ENCODE peak calls at places on chromosomes 11 and 22, in seven cellular contexts. E is CD8-positive, alpha-beta T cell; Z is AG10803; H is colonic mucosa; D is neural crest cell; M is cardiac fibroblast; G is bronchial epithelial cell. V is an unnamed sample.

GRCh38 chr11:12160680-12161079 is 50.3 kb downstream of the MICAL2 start:
- DNase-seq in E (no peak), Z (no peak), H (no peak), D (no peak), M (no peak), G (no peak), V (no peak)

GRCh38 chr11:76623171-76623883 is 47.2 kb downstream of the LRRC32 start:
- DNase-seq in E (peak), Z (peak), H (no peak), D (no peak), M (peak), G (peak), V (no peak)

GRCh38 chr11:88508808-88509581 is 171.5 kb upstream of the CTSC start:
- DNase-seq in E (no peak), Z (peak), H (peak), D (peak), M (peak), G (no peak), V (peak)

GRCh38 chr11:2207773-2208621 is 36.4 kb upstream of the TH start:
- DNase-seq in E (no peak), Z (no peak), H (peak), D (no peak), M (no peak), G (no peak), V (peak)

GRCh38 chr11:118320515-118320914 is 16.0 kb downstream of the CD3E start:
- DNase-seq in E (no peak), Z (no peak), H (no peak), D (no peak), M (no peak), G (no peak), V (no peak)

GRCh38 chr22:36234919-36235318 is 4.4 kb downstream of the APOL2 start:
- DNase-seq in E (no peak), Z (no peak), H (no peak), D (no peak), M (peak), G (no peak), V (no peak)

GRCh38 chr22:35966314-35967045 is 62.1 kb downstream of the RBFOX2 start:
- DNase-seq in E (no peak), Z (peak), H (no peak), D (no peak), M (no peak), G (no peak), V (no peak)

GRCh38 chr11:77474509-77475070 is 696 bp upstream of the PAK1 start:
- DNase-seq in E (no peak), Z (no peak), H (no peak), D (no peak), M (no peak), G (no peak), V (no peak)

GRCh38 chr11:74672956-74673895 is 58.0 kb downstream of the CHRDL2 start:
- DNase-seq in E (peak), Z (peak), H (peak), D (no peak), M (peak), G (peak), V (no peak)

GRCh38 chr22:40156001-40156516 is 21.7 kb upstream of the TNRC6B start:
- DNase-seq in E (no peak), Z (no peak), H (peak), D (no peak), M (peak), G (peak), V (no peak)

GRCh38 chr22:36364255-36365019 is 23.3 kb downstream of the MYH9 start:
- DNase-seq in E (no peak), Z (no peak), H (no peak), D (no peak), M (no peak), G (no peak), V (no peak)

GRCh38 chr11:6385046-6385777 is 5.1 kb upstream of the SMPD1 start:
- DNase-seq in E (no peak), Z (no peak), H (no peak), D (no peak), M (no peak), G (no peak), V (no peak)

GRCh38 chr22:19902245-19902699 is 39.3 kb upstream of the COMT start:
- DNase-seq in E (no peak), Z (no peak), H (no peak), D (no peak), M (no peak), G (no peak), V (no peak)

GRCh38 chr11:36037031-36037430 is 93.2 kb downstream of the LDLRAD3 start:
- DNase-seq in E (no peak), Z (peak), H (no peak), D (no peak), M (peak), G (no peak), V (no peak)

GRCh38 chr11:44456544-44457270 is 108.8 kb upstream of the CD82 start:
- DNase-seq in E (no peak), Z (no peak), H (no peak), D (no peak), M (no peak), G (peak), V (no peak)

GRCh38 chr11:118217575-118217974 is 7.2 kb downstream of the JAML start:
- DNase-seq in E (no peak), Z (no peak), H (no peak), D (no peak), M (no peak), G (no peak), V (no peak)

GRCh38 chr11:18322818-18323570 is 627 bp downstream of the GTF2H1 start:
- DNase-seq in E (no peak), Z (peak), H (no peak), D (no peak), M (peak), G (peak), V (no peak)

GRCh38 chr22:20131593-20131855 is at the start of gene ZDHHC8:
- DNase-seq in E (peak), Z (peak), H (no peak), D (no peak), M (peak), G (no peak), V (no peak)

GRCh38 chr22:21026783-21027692 is 5.3 kb downstream of the SLC7A4 start:
- DNase-seq in E (no peak), Z (peak), H (no peak), D (no peak), M (peak), G (peak), V (no peak)

GRCh38 chr22:46072030-46072881 is 78.1 kb upstream of the PPARA start:
- DNase-seq in E (no peak), Z (peak), H (peak), D (no peak), M (peak), G (peak), V (no peak)

GRCh38 chr11:47160753-47161133 is 15.9 kb downstream of the ARFGAP2 start:
- DNase-seq in E (no peak), Z (no peak), H (no peak), D (no peak), M (no peak), G (no peak), V (no peak)

GRCh38 chr22:46293591-46294260 is 2.9 kb upstream of the GTSE1 start:
- DNase-seq in E (no peak), Z (peak), H (no peak), D (no peak), M (no peak), G (no peak), V (no peak)

GRCh38 chr22:20463324-20464095 is 25.9 kb upstream of the SCARF2 start:
- DNase-seq in E (peak), Z (no peak), H (no peak), D (no peak), M (no peak), G (no peak), V (no peak)

GRCh38 chr11:127491589-127491988 is 491.0 kb upstream of the KIRREL3 start:
- DNase-seq in E (no peak), Z (no peak), H (no peak), D (no peak), M (no peak), G (no peak), V (no peak)

GRCh38 chr22:19260804-19261203 is 30.7 kb downstream of the CLTCL1 start:
- DNase-seq in E (no peak), Z (no peak), H (no peak), D (no peak), M (no peak), G (no peak), V (no peak)

GRCh38 chr22:37232140-37232998 is 11.7 kb downstream of the RAC2 start:
- DNase-seq in E (peak), Z (no peak), H (no peak), D (no peak), M (no peak), G (no peak), V (no peak)

GRCh38 chr22:22408731-22409696 is 99.5 kb downstream of the ZNF280B start:
- DNase-seq in E (no peak), Z (peak), H (no peak), D (peak), M (peak), G (peak), V (no peak)

GRCh38 chr11:30206249-30206996 is 24.4 kb upstream of the FSHB start:
- DNase-seq in E (no peak), Z (no peak), H (no peak), D (no peak), M (no peak), G (no peak), V (no peak)

GRCh38 chr22:47472636-47473035 is 710.2 kb downstream of the TBC1D22A start:
- DNase-seq in E (no peak), Z (no peak), H (no peak), D (no peak), M (no peak), G (no peak), V (no peak)

GRCh38 chr22:47476226-47476625 is 713.8 kb downstream of the TBC1D22A start:
- DNase-seq in E (no peak), Z (no peak), H (no peak), D (no peak), M (no peak), G (no peak), V (no peak)

GRCh38 chr22:47474464-47474863 is 712.0 kb downstream of the TBC1D22A start:
- DNase-seq in E (no peak), Z (no peak), H (no peak), D (no peak), M (no peak), G (no peak), V (no peak)

DNA sequence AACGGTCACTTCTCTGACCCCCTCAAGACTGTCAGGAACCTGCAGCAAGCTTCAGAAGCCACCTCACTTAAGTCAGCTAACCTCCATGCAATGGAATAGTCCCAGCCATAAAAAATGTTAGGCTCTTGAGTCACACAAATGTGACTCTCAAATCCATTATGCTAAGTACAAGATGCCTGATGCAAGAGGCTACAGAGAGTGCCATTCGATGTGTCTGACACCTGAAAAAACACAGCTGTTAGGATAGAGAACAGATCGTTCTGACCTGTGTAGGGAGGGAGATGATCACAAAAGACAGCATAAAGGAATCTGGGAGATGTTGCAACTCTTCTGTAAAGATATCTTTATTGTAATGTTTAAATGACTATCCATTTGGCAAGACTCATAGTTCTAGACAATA is 712.4 kb downstream of the TBC1D22A start:
- DNase-seq in E (no peak), Z (no peak), H (no peak), D (no peak), M (no peak), G (no peak), V (no peak)
- TF ChIP-seq CTCF in E (no peak), Z (no peak), H (no peak), D (no peak), M (no peak), G (no peak), V (no peak)

GRCh38 chr22:26587991-26588613 is 1.8 kb downstream of the TPST2 start:
- DNase-seq in E (no peak), Z (peak), H (no peak), D (no peak), M (peak), G (no peak), V (no peak)

GRCh38 chr22:26581769-26582168 is 8.2 kb downstream of the TPST2 start:
- DNase-seq in E (no peak), Z (no peak), H (no peak), D (no peak), M (no peak), G (no peak), V (no peak)

GRCh38 chr22:26584010-26584409 is 5.9 kb downstream of the TPST2 start:
- DNase-seq in E (no peak), Z (no peak), H (no peak), D (no peak), M (no peak), G (no peak), V (no peak)

GRCh38 chr22:26586556-26587325 is 3.2 kb downstream of the TPST2 start:
- DNase-seq in E (peak), Z (no peak), H (no peak), D (no peak), M (peak), G (no peak), V (no peak)

DNA sequence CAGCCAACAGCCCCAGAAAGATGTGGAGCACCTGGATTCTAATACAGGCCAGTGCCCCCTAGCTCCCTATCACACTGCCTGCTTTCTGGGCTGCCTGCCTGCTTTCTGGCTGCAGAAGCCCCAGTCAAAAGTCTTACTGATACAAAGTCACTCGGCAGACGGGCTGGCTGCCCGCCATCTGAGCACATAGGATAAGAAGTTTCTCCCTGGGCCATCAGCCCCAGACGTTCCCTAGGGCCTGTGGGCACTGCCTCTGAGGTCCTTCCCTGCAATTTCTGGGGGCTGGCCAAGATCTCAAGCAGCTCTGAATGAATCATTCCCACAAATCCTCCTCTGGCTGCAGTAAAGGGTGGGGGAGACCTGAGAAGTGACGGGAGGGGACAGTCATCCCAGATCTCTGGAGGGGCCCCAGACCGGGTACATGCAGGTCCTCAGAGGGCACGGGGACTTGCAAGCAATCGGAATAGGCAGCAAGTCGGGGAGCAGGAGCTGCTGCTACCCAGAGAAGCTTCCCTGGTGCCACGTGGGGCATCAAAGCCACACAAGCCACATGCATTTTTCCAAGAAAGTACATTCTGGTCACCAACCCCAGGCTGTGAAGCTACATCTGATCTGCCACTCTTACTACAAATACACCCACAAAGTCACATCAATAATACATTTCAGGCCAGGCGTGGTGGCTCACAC is 4.7 kb downstream of the TPST2 start:
- DNase-seq in E (no peak), Z (peak), H (no peak), D (no peak), M (peak), G (peak), V (no peak)
- TF ChIP-seq CTCF in E (no peak), Z (peak), H (no peak), D (no peak), M (peak), G (no peak), V (no peak)

DNA sequence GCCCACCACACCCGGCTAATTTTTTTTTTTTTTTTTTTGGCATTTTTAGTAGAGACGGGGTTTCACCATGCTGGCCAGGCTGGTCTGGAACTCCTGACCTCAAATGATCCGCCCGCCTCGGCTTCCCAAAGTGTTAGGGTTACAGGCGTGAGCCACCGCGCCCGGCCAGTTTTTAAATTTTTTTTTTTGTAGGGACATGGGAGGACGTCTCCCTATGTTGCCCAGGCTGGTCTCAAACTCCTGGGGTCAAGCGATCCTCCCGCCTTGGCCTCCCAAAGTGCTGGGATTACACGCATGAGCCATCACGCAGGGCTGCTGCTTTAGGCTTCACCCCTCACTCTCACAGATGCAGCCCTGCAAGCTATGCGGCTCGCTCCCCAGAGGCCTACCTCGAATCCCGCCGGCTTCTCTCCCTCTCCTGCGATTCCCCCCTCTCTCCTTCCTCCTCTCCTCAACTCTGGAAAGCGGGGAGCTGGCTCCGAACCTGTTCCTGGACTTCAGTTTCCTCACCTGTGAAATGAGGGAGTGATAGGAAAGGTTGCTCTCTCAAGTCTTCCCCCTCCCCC is 926 bp downstream of the CCDC157 start:
- DNase-seq in E (no peak), Z (no peak), H (no peak), D (no peak), M (no peak), G (no peak), V (no peak)
- TF ChIP-seq CTCF in E (no peak), Z (no peak), H (no peak), D (no peak), M (no peak), G (no peak), V (no peak)

DNA sequence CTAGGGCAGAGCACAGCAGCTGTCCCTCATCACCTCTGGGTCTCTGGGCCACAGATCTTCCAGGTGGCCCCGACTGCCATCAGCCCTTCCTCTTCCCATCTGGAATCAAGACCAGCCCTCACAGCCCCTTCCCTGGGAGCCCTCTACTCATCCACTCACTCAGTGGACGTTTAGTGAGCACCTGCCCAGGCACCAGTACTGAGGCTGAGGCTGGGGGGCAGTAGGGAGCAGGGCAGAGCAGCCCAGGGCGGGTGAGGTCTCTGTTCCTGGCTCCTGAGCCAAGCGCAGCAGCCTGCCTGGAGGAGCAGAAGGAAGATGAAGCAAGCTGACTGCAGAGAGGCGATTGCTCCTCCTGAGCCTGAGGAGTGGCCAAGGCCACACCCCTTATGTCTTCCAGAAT is 5.5 kb downstream of the MAPK8IP2 start:
- DNase-seq in E (no peak), Z (no peak), H (no peak), D (no peak), M (no peak), G (no peak), V (no peak)
- TF ChIP-seq CTCF in E (no peak), Z (no peak), H (no peak), D (no peak), M (no peak), G (peak), V (no peak)

GRCh38 chr11:120594746-120595145 is 83.2 kb downstream of the GRIK4 start:
- DNase-seq in E (no peak), Z (no peak), H (no peak), D (no peak), M (no peak), G (no peak), V (no peak)

GRCh38 chr11:120598517-120599209 is 87.1 kb downstream of the GRIK4 start:
- DNase-seq in E (no peak), Z (no peak), H (no peak), D (no peak), M (no peak), G (no peak), V (no peak)

GRCh38 chr11:120601566-120601965 is 90.0 kb downstream of the GRIK4 start:
- DNase-seq in E (no peak), Z (no peak), H (no peak), D (no peak), M (peak), G (peak), V (no peak)

GRCh38 chr11:120599816-120600420 is 88.4 kb downstream of the GRIK4 start:
- DNase-seq in E (no peak), Z (no peak), H (no peak), D (no peak), M (no peak), G (no peak), V (no peak)

GRCh38 chr11:120597250-120597649 is 85.7 kb downstream of the GRIK4 start:
- DNase-seq in E (no peak), Z (no peak), H (no peak), D (no peak), M (no peak), G (no peak), V (no peak)
- TF ChIP-seq CTCF in E (no peak), Z (no peak), H (no peak), D (no peak), M (no peak), G (no peak), V (no peak)

DNA sequence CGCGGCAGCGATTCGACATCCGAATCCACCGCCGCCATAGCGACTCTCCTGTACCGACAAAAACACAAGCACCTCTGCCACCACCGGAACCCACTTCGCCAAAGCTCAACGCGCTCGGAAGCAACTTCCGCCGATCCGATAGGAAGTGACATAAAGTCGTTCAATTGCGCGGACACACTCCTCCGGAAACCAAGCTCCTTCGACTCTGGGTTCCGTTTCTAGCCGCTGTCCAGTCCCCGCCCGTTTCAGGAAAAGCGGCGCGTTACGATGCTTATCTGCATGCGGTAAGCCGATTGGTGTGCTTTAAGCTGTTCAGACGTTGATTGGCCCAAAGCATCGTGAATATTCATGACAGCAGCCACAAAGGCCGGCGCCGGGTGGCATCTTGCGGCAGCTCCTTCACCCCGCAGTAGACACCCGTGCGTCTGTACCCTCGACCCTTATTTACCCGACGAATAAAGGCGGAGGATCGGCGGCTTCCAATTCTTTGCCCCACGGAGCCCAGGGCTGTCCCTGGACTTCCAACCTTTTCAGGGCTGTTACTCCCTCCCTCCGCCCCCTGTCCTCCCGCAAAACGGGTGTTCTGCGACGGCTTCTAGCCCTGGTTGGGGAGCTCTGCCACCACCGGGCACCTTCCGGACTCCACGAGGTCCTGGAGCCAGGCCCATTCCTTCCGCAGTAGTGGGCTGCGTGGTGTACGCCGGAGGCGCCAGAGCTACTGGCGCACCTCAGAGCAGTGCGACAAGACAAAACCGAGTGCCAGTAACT is at the start of gene TUT1:
- DNase-seq in E (peak), Z (peak), H (peak), D (peak), M (peak), G (peak), V (peak)
- TF ChIP-seq CTCF in E (no peak), Z (peak), H (no peak), D (no peak), M (no peak), G (no peak), V (peak)